ENCODE peak calls at places on chromosomes 7 and 10, in four cellular contexts. B, L, S and C are unnamed samples.

GRCh38 chr10:100427374-100427773 is 35.4 kb upstream of the WNT8B start:
- DNase-seq in S (no peak), L (no peak), B (no peak), C (no peak)

GRCh38 chr10:15802375-15802949 is 57.8 kb downstream of the MINDY3 start:
- DNase-seq in L (no peak), S (no peak), B (no peak), C (no peak)

GRCh38 chr10:69222157-69223027 is 2.3 kb downstream of the HKDC1 start:
- DNase-seq in B (no peak), S (peak), L (peak), C (peak)

GRCh38 chr7:126698446-126698845 is 554.3 kb downstream of the GRM8 start:
- DNase-seq in B (no peak), L (no peak), S (no peak), C (no peak)

GRCh38 chr7:141648276-141649114 is 53.5 kb downstream of the DENND11 start:
- DNase-seq in S (no peak), L (no peak), B (no peak), C (no peak)

GRCh38 chr7:157502701-157503111 is 165.9 kb downstream of the DNAJB6 start:
- DNase-seq in L (peak), S (peak), B (no peak), C (no peak)

GRCh38 chr7:111986601-111987000 is 219.6 kb downstream of the DOCK4 start:
- DNase-seq in S (no peak), B (no peak), L (no peak), C (no peak)

GRCh38 chr10:76631054-76631453 is 1006.6 kb downstream of the KCNMA1 start:
- DNase-seq in S (no peak), L (no peak), B (no peak), C (no peak)

GRCh38 chr7:140317597-140317996 is 80.7 kb downstream of the SLC37A3 start:
- DNase-seq in B (no peak), L (no peak), S (no peak), C (no peak)

GRCh38 chr10:132402781-132403241 is 5.8 kb downstream of the PWWP2B start:
- DNase-seq in B (no peak), S (no peak), L (no peak), C (no peak)

GRCh38 chr10:7045891-7046599 is 364.8 kb downstream of the SFMBT2 start:
- DNase-seq in S (no peak), L (no peak), B (no peak), C (no peak)

GRCh38 chr7:150631084-150631824 is 931 bp downstream of the GIMAP6 start:
- DNase-seq in B (no peak), S (no peak), L (no peak), C (no peak)

GRCh38 chr10:126500185-126500584 is 111.9 kb upstream of the ADAM12 start:
- DNase-seq in L (peak), B (no peak), S (no peak), C (no peak)

GRCh38 chr7:140404565-140405080 is 765 bp downstream of the RAB19 start:
- DNase-seq in B (peak), S (no peak), L (no peak), C (peak)

GRCh38 chr7:143395187-143396149 is 13.2 kb downstream of the EPHA1 start:
- DNase-seq in L (no peak), S (peak), B (no peak), C (no peak)

GRCh38 chr10:124655191-124656112 is 88.7 kb downstream of the FAM53B start:
- DNase-seq in B (no peak), S (no peak), L (no peak), C (no peak)

GRCh38 chr10:91596821-91597396 is 36.0 kb downstream of the PPP1R3C start:
- DNase-seq in B (no peak), L (peak), S (peak), C (no peak)

GRCh38 chr10:23067939-23068775 is 27.2 kb upstream of the MSRB2 start:
- DNase-seq in S (peak), L (peak), B (peak), C (peak)

GRCh38 chr10:17031656-17032630 is 97.7 kb downstream of the CUBN start:
- DNase-seq in B (no peak), S (peak), L (peak), C (no peak)

GRCh38 chr7:105723582-105723981 is 142.3 kb upstream of the EFCAB10 start:
- DNase-seq in B (no peak), S (no peak), L (no peak), C (peak)

GRCh38 chr10:15295540-15296325 is 75.4 kb downstream of the FAM171A1 start:
- DNase-seq in S (no peak), L (no peak), B (no peak), C (no peak)

GRCh38 chr7:111137296-111138195 is 46.6 kb downstream of the LRRN3 start:
- DNase-seq in S (peak), L (peak), B (no peak), C (no peak)

GRCh38 chr10:98047009-98047741 is 16.8 kb upstream of the CRTAC1 start:
- DNase-seq in L (no peak), S (no peak), B (no peak), C (no peak)